ENCODE peak calls at places on chromosomes 13 and 19, in four cellular contexts. L is suprapubic skin, Q is body of pancreas, U is cardiac muscle cell. B is an unnamed sample. For H3K4me1, the result is how much of the 10 kb centered on the place peaks cover.

GRCh38 chr19:3004522-3004921 is 24.6 kb downstream of the TLE2 start:
- DNase-seq in L (no peak), Q (no peak), U (no peak), B (no peak)

GRCh38 chr13:30159446-30159839 is 147.9 kb downstream of the KATNAL1 start:
- DNase-seq in L (no peak), Q (no peak), U (no peak), B (no peak)

GRCh38 chr13:30141773-30142501 is 165.4 kb downstream of the KATNAL1 start:
- DNase-seq in L (no peak), Q (no peak), U (no peak), B (no peak)

GRCh38 chr13:74047925-74048324 is 86.3 kb downstream of the KLF12 start:
- DNase-seq in L (no peak), Q (no peak), U (peak), B (no peak)

GRCh38 chr13:98509271-98510155 is 67.4 kb downstream of the STK24 start:
- DNase-seq in L (no peak), Q (no peak), U (no peak), B (no peak)

GRCh38 chr19:46963093-46963734 is 56.4 kb upstream of the NPAS1 start:
- DNase-seq in L (no peak), Q (no peak), U (no peak), B (no peak)

GRCh38 chr19:6723108-6723618 is 2.7 kb upstream of the C3 start:
- DNase-seq in L (no peak), Q (peak), U (no peak), B (no peak)

GRCh38 chr19:1252221-1252817 is 3.9 kb downstream of the MIDN start:
- DNase-seq in L (peak), Q (peak), U (no peak), B (peak)

GRCh38 chr19:31139871-31140505 is 209.2 kb downstream of the TSHZ3 start:
- DNase-seq in L (no peak), Q (no peak), U (no peak), B (no peak)

GRCh38 chr13:80437212-80437611 is 96.3 kb upstream of the SPRY2 start:
- DNase-seq in L (no peak), Q (no peak), U (no peak), B (no peak)

GRCh38 chr13:33383724-33384577 is 98.4 kb upstream of the STARD13 start:
- DNase-seq in L (no peak), Q (peak), U (no peak), B (no peak)

GRCh38 chr19:1808395-1808731 is 3.7 kb downstream of the ATP8B3 start:
- DNase-seq in L (no peak), Q (no peak), U (no peak), B (no peak)

GRCh38 chr13:77358001-77358400 is 31.1 kb upstream of the MYCBP2 start:
- DNase-seq in L (no peak), Q (no peak), U (no peak), B (no peak)

GRCh38 chr13:23778879-23779278 is 110.3 kb downstream of the MIPEP start:
- DNase-seq in L (no peak), Q (no peak), U (no peak), B (no peak)

GRCh38 chr19:6060600-6061391 is 49.5 kb downstream of the RFX2 start:
- DNase-seq in L (no peak), Q (peak), U (no peak), B (peak)

GRCh38 chr13:46572758-46573384 is 19.9 kb downstream of the LRCH1 start:
- DNase-seq in L (no peak), Q (no peak), U (no peak), B (no peak)

GRCh38 chr13:102017248-102017647 is 384.6 kb downstream of the FGF14 start:
- DNase-seq in L (no peak), Q (no peak), U (no peak), B (no peak)

GRCh38 chr19:48664476-48664875 is 8.3 kb downstream of the NTN5 start:
- DNase-seq in L (no peak), Q (no peak), U (no peak), B (no peak)

GRCh38 chr13:24042710-24043440 is 117.6 kb upstream of the SPATA13 start:
- DNase-seq in L (no peak), Q (no peak), U (no peak), B (no peak)

GRCh38 chr19:4174895-4175668 is 7.3 kb downstream of the SIRT6 start:
- DNase-seq in L (no peak), Q (no peak), U (no peak), B (no peak)

GRCh38 chr19:14901675-14902260 is 15.8 kb upstream of the OR7A17 start:
- DNase-seq in L (no peak), Q (no peak), U (no peak), B (no peak)

GRCh38 chr19:43504426-43505185 is at the start of gene PHLDB3:
- DNase-seq in L (no peak), Q (peak), U (peak), B (peak)

GRCh38 chr13:48902421-48902820 is 73.3 kb upstream of the FNDC3A start:
- DNase-seq in L (no peak), Q (no peak), U (peak), B (no peak)

GRCh38 chr19:39924952-39925351 is 9.5 kb downstream of the FCGBP start:
- DNase-seq in L (peak), Q (no peak), U (no peak), B (no peak)

GRCh38 chr19:35202722-35203674 is 25.5 kb downstream of the FAM187B start:
- DNase-seq in L (no peak), Q (no peak), U (peak), B (no peak)
- H3K4me3 ChIP-seq in L (no peak), Q (no peak), U (no peak), B (no peak)

GRCh38 chr19:45076851-45077730 is 813 bp upstream of the ZNF296 start:
- DNase-seq in L (no peak), Q (no peak), U (no peak), B (no peak)
- H3K4me1 ChIP-seq in L (half or more), Q (under half), U (under half), B (under half)

GRCh38 chr13:39451860-39452301 is 151.1 kb downstream of the LHFPL6 start:
- DNase-seq in L (no peak), Q (peak), U (peak), B (no peak)

GRCh38 chr13:39451301-39451700 is 151.7 kb downstream of the LHFPL6 start:
- DNase-seq in L (no peak), Q (no peak), U (no peak), B (no peak)

GRCh38 chr13:39452412-39452811 is 150.6 kb downstream of the LHFPL6 start:
- DNase-seq in L (no peak), Q (no peak), U (peak), B (no peak)

GRCh38 chr13:39450176-39450575 is 152.8 kb downstream of the LHFPL6 start:
- DNase-seq in L (no peak), Q (no peak), U (no peak), B (no peak)

DNA sequence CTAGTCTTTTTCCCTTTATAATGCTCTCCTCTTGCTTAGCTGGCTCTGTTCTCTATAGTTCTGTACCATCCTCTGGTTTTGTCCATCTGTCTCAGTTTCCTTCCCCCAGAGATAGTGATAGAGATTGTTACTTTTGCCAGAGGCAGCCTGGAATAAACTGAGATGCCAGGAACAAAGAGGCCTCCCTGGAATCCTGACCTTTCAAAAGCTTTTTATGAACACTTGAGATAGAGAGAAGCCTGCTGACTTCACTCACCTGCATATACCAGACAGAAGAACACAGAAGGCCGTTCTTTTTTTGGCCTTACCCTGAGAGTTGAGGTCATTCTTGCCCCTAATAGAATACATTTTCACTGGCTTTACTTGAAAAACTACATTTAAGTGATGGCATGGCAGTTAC is 150.2 kb downstream of the LHFPL6 start:
- DNase-seq in L (no peak), Q (no peak), U (peak), B (no peak)
- H3K27ac ChIP-seq in L (no peak), Q (no peak), U (peak), B (no peak)

DNA sequence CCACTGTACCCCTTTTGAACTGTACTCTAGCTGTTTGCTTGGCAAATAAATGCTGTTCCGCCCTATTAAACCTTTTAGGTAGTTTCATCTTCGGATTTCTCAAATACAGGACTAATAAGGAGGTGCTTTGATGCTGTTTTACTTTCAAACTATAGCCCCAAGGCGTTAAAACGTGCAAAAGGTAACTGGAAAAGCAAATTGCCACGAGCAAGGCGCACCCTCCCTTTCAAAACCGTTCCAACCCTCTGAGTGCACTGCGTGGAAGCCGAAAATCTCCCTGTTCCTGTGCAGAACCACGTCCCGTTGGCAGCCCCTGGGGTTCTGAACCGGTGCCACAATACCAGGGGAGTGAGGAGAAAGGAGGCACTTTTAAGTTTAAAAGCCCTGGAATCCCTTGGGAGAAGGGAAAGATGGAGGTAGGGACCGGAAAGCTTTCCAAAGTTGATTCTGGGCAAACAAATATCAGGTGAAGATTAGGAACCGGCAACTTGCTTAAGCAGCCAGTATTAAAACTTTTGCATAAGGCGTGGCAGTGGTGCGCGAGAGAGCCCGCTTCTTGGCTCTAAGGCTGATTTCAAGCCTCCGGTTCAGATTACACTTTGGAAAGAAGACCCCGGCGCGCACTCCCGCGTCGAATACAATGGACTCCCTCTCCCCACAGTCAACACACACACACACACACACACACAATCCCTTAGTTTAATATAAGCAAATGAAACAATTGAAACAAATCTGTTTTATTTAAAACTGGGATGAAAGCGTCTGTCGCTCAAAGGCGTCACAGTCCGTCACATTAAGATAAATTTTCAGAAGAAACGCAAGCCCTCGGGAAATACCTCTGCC is 9.5 kb downstream of the POU4F1 start:
- DNase-seq in L (no peak), Q (no peak), U (no peak), B (no peak)
- H3K4me3 ChIP-seq in L (no peak), Q (no peak), U (no peak), B (no peak)

DNA sequence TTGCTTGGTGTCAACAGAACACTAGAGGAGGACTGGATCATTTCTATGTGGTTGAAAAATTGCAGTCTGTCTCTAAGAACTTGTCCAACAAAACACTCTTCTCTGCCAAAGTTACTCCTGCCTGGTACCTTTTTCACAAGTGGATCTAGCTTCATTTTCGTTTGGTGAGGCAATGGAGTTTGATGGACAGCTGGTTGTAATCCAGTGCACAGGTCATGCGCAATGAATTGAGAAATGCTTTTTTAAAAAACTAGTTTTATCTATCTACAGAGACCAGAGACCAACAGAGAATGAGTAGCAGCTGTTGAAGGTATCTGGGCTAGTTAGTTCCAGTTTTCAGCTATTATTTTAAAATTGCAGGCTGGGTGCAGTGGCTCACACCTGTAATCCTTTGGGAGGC is 12.0 kb upstream of the KBTBD6 start:
- DNase-seq in L (no peak), Q (no peak), U (no peak), B (no peak)
- H3K4me1 ChIP-seq in L (under half), Q (under half), U (under half), B (under half)

DNA sequence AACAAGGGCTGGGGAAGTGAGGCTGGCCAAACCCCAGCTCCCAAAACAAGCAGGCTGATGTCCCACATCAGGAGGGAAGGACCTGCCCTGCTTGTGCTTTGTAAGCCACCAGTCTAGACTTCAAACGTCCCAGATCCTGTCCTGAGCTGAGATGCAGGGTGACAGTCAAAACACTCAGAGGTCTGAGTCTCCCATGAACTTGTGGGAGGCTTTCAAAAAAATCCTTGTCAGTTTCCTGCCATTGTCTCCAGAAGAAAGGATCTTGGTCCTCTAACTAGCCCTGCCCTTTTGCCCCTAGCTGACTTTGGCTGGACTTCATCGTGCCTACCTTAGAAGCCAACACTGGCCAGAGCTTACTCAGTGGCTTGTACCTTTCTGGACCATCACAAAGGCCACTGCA is 43.3 kb downstream of the DZIP1 start:
- DNase-seq in L (no peak), Q (no peak), U (no peak), B (no peak)
- H3K27ac ChIP-seq in L (no peak), Q (no peak), U (no peak), B (no peak)

DNA sequence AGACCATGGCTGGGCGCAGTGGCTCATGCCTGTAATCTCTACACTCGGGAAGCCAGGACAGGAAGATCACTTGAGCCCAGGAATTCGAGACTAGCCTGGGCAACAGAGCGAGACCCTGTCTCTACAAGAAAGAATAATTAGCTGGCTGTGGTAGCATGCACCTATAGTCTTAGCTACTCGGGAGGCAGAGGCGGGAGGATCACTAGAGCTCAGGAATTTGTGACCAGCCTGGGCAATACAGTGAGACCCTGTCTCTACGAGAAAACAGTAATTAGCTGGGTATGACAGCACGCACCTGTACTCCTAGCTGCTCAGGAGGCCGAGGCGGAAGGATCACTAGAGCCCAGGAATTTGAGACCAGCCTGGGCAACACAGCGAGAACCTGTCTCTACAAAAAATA is 7.4 kb downstream of the DNMT1 start:
- DNase-seq in L (no peak), Q (no peak), U (no peak), B (no peak)
- H3K4me3 ChIP-seq in L (no peak), Q (no peak), U (no peak), B (no peak)

GRCh38 chr13:94309997-94310842 is 169.3 kb downstream of the DCT start:
- DNase-seq in L (no peak), Q (no peak), U (no peak), B (no peak)

GRCh38 chr13:94312511-94313191 is 166.8 kb downstream of the DCT start:
- DNase-seq in L (no peak), Q (no peak), U (no peak), B (no peak)

GRCh38 chr13:94308808-94309207 is 170.7 kb downstream of the DCT start:
- DNase-seq in L (no peak), Q (no peak), U (no peak), B (no peak)

GRCh38 chr13:94311893-94312292 is 167.6 kb downstream of the DCT start:
- DNase-seq in L (no peak), Q (no peak), U (no peak), B (no peak)

GRCh38 chr13:94309576-94309975 is 169.9 kb downstream of the DCT start:
- DNase-seq in L (no peak), Q (no peak), U (no peak), B (no peak)
- H3K4me1 ChIP-seq in L (under half), Q (under half), U (under half), B (under half)

GRCh38 chr13:37414667-37415066 is 183.9 kb downstream of the POSTN start:
- DNase-seq in L (no peak), Q (no peak), U (no peak), B (no peak)

GRCh38 chr13:37417042-37417441 is 181.5 kb downstream of the POSTN start:
- DNase-seq in L (no peak), Q (no peak), U (no peak), B (no peak)

GRCh38 chr13:37413161-37413560 is 185.4 kb downstream of the POSTN start:
- DNase-seq in L (no peak), Q (no peak), U (no peak), B (no peak)

GRCh38 chr13:37409756-37410155 is 188.8 kb downstream of the POSTN start:
- DNase-seq in L (no peak), Q (no peak), U (no peak), B (no peak)

DNA sequence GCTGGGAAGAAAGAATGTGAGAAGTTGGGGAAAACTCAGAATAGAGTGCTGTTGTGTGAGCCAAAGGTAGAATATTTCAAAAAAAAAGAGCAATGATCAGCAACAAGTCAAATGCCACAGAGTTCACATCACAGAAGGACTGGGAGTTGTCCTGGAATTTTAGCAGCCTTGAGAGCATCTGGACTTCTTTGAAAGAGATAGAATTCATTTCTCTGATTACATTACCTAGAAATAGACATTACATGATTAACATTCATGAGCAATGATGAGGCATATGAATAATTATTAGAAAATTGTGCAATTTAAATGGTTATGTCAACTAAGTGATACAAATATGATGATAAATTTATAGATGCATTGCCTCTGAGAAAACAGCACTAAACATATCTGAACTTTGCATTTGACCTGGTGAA is 186.3 kb downstream of the POSTN start:
- DNase-seq in L (no peak), Q (no peak), U (no peak), B (no peak)
- H3K27ac ChIP-seq in L (no peak), Q (no peak), U (no peak), B (no peak)

B was measured in naive thymus-derived CD4-positive, alpha-beta T cell.